ENCODE peak calls at places on chromosomes 12 and 14, in seven cellular contexts. G is right atrium auricular region, K is adrenal gland, O is lung, M is transverse colon, V is lower lobe of right lung, N is ovary. F is an unnamed sample.

GRCh38 chr12:57694459-57695019 is 607 bp downstream of the OS9 start:
- DNase-seq in K (no peak), V (no peak), G (no peak), M (peak; percentile 61), O (no peak), N (no peak), F (no peak)

GRCh38 chr14:77985235-77985634 is 184.9 kb upstream of the NRXN3 start:
- DNase-seq in M (no peak), N (no peak), V (no peak), O (no peak), G (no peak), K (no peak), F (no peak)

GRCh38 chr12:110534811-110535210 is 32.7 kb downstream of the RAD9B start:
- DNase-seq in M (no peak), O (no peak), G (no peak), K (no peak), N (no peak), V (no peak), F (no peak)

GRCh38 chr14:95935228-95935822 is 58.7 kb downstream of the TUNAR start:
- DNase-seq in G (no peak), M (no peak), V (no peak), O (no peak), N (no peak), K (no peak), F (no peak)

GRCh38 chr14:99612065-99612736 is 8.2 kb upstream of the CCDC85C start:
- DNase-seq in K (no peak), G (no peak), O (no peak), N (no peak), M (peak; percentile 59), V (no peak), F (no peak)

GRCh38 chr12:110183386-110183785 is 59.2 kb downstream of the IFT81 start:
- DNase-seq in G (no peak), M (no peak), N (no peak), O (no peak), V (no peak), K (no peak), F (no peak)

GRCh38 chr12:72323881-72324280 is 51.7 kb downstream of the TRHDE start:
- DNase-seq in O (no peak), G (no peak), N (no peak), M (no peak), V (no peak), K (no peak), F (no peak)

GRCh38 chr12:120767071-120768024 is 41.7 kb downstream of the ACADS start:
- DNase-seq in G (no peak), M (no peak), K (no peak), O (peak; percentile 51), V (no peak), N (no peak), F (no peak)

GRCh38 chr14:103398427-103399195 is 13.4 kb downstream of the MARK3 start:
- DNase-seq in V (no peak), G (no peak), K (no peak), N (no peak), M (no peak), O (no peak), F (no peak)
- H3K4me1 ChIP-seq in V (peaks cover 95% of the 10 kb centered on the region), G (peaks cover 93% of the 10 kb centered on the region), K (peaks cover 66% of the 10 kb centered on the region), N (peaks cover 26% of the 10 kb centered on the region), M (peaks cover 80% of the 10 kb centered on the region), O (peaks cover 47% of the 10 kb centered on the region), F (peaks cover 86% of the 10 kb centered on the region)

GRCh38 chr12:117968826-117969659 is at the start of gene KSR2:
- DNase-seq in M (peak; percentile 81), V (peak; percentile 92), N (no peak), K (no peak), G (no peak), O (peak; percentile 80), F (no peak)
- H3K27ac ChIP-seq in M (peak within 1 kb of the TSS; percentile 67), V (peak within 1 kb of the TSS; percentile 53), N (no peak within 1 kb of the TSS), K (no peak within 1 kb of the TSS), G (no peak within 1 kb of the TSS), O (no peak within 1 kb of the TSS), F (no peak within 1 kb of the TSS)

GRCh38 chr14:35696119-35696518 is 113.0 kb downstream of the RALGAPA1 start:
- DNase-seq in V (no peak), M (no peak), N (no peak), G (no peak), K (peak; percentile 52), O (no peak), F (no peak)
- TF ChIP-seq CTCF in V (no peak), M (no peak), N (no peak), G (no peak), K (no peak), O (no peak), F (no peak)

DNA sequence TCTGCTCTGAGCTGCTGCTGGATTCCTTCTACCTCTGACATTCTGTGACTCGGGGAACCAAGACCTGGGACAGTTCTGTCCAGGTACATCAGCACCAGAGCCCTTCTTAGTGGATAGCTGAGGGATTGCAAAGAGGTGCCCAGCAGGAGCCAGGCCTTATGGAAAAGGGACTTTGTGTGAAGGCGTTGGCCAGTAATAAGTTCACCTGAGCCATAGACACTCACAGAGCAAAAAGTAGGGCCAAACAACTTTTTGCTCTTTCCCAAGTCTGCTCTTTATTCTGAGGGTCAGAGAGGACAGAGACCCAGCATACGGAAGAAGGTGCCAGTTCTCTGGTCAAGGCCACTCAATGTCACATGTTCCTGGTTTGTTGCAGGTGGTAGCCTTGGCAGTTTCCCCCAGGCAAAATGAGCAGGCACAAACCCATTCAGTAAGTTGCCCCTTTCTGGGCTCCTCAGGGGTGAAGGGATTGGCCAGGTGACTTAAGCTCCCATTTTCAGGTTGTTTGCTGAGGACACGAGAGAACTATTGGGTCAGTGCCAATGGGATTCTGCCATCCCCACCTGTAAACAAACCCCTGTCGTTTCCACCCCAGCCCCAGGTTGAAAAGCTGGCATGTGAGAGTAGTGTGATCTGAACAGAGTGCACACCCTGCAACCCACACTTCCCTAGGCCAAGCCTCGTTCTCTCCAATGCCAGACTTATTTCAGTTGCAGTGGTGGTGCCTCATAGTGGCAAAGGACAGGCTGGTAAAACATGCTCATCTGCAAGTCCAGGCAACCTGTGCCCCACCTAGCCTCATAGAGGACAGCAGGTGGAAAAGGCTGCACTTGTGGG is 150.3 kb downstream of the SMOC1 start:
- DNase-seq in O (no peak), N (no peak), G (no peak), V (no peak), K (no peak), M (no peak), F (no peak)
- H3K4me1 ChIP-seq in O (no peaks in the 10 kb centered on the region), N (no peaks in the 10 kb centered on the region), G (no peaks in the 10 kb centered on the region), V (no peaks in the 10 kb centered on the region), K (no peaks in the 10 kb centered on the region), M (no peaks in the 10 kb centered on the region), F (no peaks in the 10 kb centered on the region)

GRCh38 chr12:108629824-108630476 is 3.7 kb downstream of the SELPLG start:
- DNase-seq in N (peak; percentile 33), G (peak; percentile 79), O (peak; percentile 54), M (no peak), K (peak; percentile 67), V (peak; percentile 79), F (no peak)
- H3K27ac ChIP-seq in N (no peak overlapping the region), G (peak overlapping the region; percentile 41), O (no peak overlapping the region), M (peak overlapping the region; percentile 60), K (no peak overlapping the region), V (peak overlapping the region; percentile 75), F (peak overlapping the region; percentile 41)

GRCh38 chr12:7324176-7324575 is 20.3 kb downstream of the ACSM4 start:
- DNase-seq in N (no peak), V (no peak), O (no peak), M (no peak), K (no peak), G (no peak), F (no peak)

GRCh38 chr12:7322599-7322998 is 18.7 kb downstream of the ACSM4 start:
- DNase-seq in N (no peak), V (no peak), K (no peak), M (no peak), G (no peak), O (no peak), F (no peak)

GRCh38 chr12:7321624-7322023 is 17.8 kb downstream of the ACSM4 start:
- DNase-seq in G (no peak), O (no peak), K (no peak), N (no peak), V (no peak), M (no peak), F (no peak)

DNA sequence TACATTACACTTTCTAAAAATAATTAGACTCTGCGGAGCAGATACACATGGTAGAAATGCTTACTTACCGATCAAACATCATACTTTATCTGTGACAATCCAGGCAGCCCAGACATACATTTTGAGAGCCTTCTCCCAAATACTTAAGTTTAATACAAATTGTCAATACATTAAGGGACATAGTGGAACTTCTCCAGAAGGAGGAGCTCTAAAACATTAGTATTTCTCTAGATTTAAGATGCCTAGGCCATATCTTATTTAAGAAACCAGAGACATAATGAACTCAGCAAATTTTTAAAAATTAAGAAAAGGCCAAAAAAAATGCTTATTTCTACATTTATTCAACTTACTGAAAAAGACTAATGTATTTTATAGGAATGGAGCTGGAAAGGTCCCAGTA is 16.1 kb downstream of the ACSM4 start:
- DNase-seq in G (no peak), N (no peak), O (no peak), M (no peak), K (no peak), V (no peak), F (no peak)
- TF ChIP-seq CTCF in G (no peak), N (no peak), O (no peak), M (no peak), K (no peak), V (no peak), F (no peak)

GRCh38 chr14:35342160-35343010 is 50.2 kb downstream of the PSMA6 start:
- DNase-seq in M (no peak), V (peak; percentile 48), K (peak; percentile 90), O (no peak), N (peak; percentile 62), G (peak; percentile 83), F (peak; percentile 60)
- H3K4me1 ChIP-seq in M (peaks cover 71% of the 10 kb centered on the region), V (peaks cover 73% of the 10 kb centered on the region), K (peaks cover 32% of the 10 kb centered on the region), O (peaks cover 5% of the 10 kb centered on the region), N (peaks cover 32% of the 10 kb centered on the region), G (peaks cover 57% of the 10 kb centered on the region), F (peaks cover 19% of the 10 kb centered on the region)

DNA sequence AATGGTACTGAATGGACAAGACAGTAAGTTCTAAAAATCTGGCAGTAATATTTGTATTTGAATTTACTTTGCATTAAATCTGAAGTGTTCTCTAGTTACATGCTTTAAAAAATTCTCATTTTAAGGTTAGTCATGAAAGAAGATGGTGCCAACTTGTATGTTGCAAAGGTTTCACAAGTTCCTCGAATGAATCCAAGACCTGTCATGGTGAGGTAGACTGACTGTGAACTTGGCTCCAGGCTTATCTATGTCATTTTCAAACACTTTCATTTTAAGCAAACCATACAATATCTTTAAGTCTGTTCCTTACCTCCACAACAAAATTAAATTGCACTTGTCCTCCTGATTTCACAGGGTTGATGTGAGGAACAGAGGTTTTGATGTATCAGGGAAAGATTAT is 23.4 kb downstream of the CLEC2D start:
- DNase-seq in V (no peak), O (no peak), N (no peak), K (no peak), G (no peak), M (no peak), F (no peak)
- H3K27ac ChIP-seq in V (no peak overlapping the region), O (no peak overlapping the region), N (no peak overlapping the region), K (no peak overlapping the region), G (no peak overlapping the region), M (no peak overlapping the region), F (no peak overlapping the region)

F was measured in thoracic aorta.